ENCODE peak calls at places on chromosome 13, in seven cellular contexts. Z is K562, U is SK-N-SH, D is HepG2, W is HCT116, X is H1, S is GM12878. M is an unnamed sample.

GRCh38 chr13:31896427-31896826 is 135.1 kb upstream of the FRY start:
- DNase-seq in Z (no peak), U (no peak), D (no peak), W (no peak), X (no peak), S (no peak), M (no peak)

GRCh38 chr13:19185086-19185864 is 3.7 kb upstream of the TUBA3C start:
- DNase-seq in Z (no peak), U (no peak), D (no peak), W (no peak), X (no peak), S (no peak), M (no peak)

GRCh38 chr13:56975647-56976046 is 165.1 kb upstream of the PRR20A start:
- DNase-seq in Z (no peak), U (no peak), D (no peak), W (no peak), X (peak), S (no peak), M (no peak)

GRCh38 chr13:58476176-58476575 is 844.6 kb downstream of the PCDH17 start:
- DNase-seq in Z (no peak), U (no peak), D (no peak), W (no peak), X (peak), S (no peak), M (no peak)

GRCh38 chr13:34411881-34412280 is 530.2 kb upstream of the NBEA start:
- DNase-seq in Z (no peak), U (no peak), D (no peak), W (no peak), X (no peak), S (no peak), M (no peak)

GRCh38 chr13:33125821-33126570 is 109.8 kb downstream of the KL start:
- DNase-seq in Z (no peak), U (no peak), D (peak), W (peak), X (peak), S (no peak), M (peak)

GRCh38 chr13:70905035-70905434 is 796.8 kb upstream of the KLHL1 start:
- DNase-seq in Z (no peak), U (no peak), D (no peak), W (no peak), X (no peak), S (no peak), M (no peak)

GRCh38 chr13:45393941-45394570 is 24.1 kb downstream of the SLC25A30 start:
- DNase-seq in Z (peak), U (peak), D (peak), W (peak), X (no peak), S (no peak), M (no peak)

GRCh38 chr13:111480503-111480902 is 160.1 kb downstream of the TEX29 start:
- DNase-seq in Z (no peak), U (no peak), D (no peak), W (no peak), X (no peak), S (no peak), M (no peak)

GRCh38 chr13:66659291-66660012 is 570.7 kb downstream of the PCDH9 start:
- DNase-seq in Z (no peak), U (no peak), D (no peak), W (no peak), X (no peak), S (no peak), M (no peak)

GRCh38 chr13:21078501-21078900 is 17.1 kb upstream of the LATS2 start:
- DNase-seq in Z (no peak), U (no peak), D (no peak), W (no peak), X (no peak), S (no peak), M (no peak)
- TF ChIP-seq SIN3A in Z (no peak), U (no peak), D (no peak), W (no peak), X (no peak), S (no peak), M (no peak)

DNA sequence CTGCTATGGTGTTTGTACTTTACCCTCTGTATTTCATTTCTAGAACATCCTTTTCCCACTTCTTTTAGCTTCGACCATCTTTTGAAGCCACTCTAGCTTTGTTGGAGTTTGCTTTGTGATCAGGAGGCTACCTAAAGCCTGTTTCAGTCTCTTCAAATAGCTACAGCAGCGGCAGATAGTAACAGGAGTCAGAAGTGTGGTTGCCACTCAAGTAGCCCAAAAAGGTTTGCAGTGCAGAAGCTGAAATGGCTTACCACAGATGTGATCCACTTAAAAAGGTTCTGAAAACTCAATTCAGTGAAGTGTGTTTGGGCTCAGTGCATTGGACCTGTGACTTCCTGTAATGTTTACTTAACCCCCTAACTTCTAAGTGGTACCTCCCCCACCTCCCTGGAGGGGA is 26.2 kb downstream of the WASF3 start:
- DNase-seq in Z (no peak), U (no peak), D (no peak), W (no peak), X (no peak), S (no peak), M (no peak)
- TF ChIP-seq POLR2AphosphoS5 in Z (no peak), U (no peak), D (no peak), W (no peak), X (no peak), S (no peak), M (no peak)

GRCh38 chr13:72313546-72313945 is 413.9 kb downstream of the MZT1 start:
- DNase-seq in Z (no peak), U (no peak), D (no peak), W (no peak), X (no peak), S (no peak), M (no peak)
- H3K27ac ChIP-seq in Z (no peak), U (no peak), D (no peak), W (no peak), X (no peak), S (no peak), M (no peak)

DNA sequence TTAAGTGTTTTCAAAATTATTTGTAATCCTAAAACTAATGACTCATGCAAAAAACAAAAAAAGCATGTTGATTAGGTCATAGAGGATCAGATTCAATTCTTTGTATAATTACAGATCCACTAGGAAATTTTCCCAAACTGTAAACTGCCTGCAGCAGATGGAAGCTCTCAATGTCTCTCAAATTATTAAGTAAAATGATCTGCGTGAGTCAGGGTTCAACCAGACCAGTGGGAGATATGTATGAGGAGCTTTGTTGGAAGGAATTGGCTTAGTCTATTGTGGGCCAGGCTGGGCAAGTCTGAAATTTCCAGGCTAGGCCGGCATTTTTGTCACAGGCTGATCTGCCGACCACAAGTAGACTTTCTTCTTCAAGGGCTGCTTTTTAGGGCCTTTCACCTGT is 14.4 kb upstream of the SACS start:
- DNase-seq in Z (no peak), U (no peak), D (no peak), W (no peak), X (no peak), S (no peak), M (no peak)
- TF ChIP-seq SIN3A in Z (no peak), U (no peak), D (no peak), W (no peak), X (no peak), S (no peak), M (no peak)

DNA sequence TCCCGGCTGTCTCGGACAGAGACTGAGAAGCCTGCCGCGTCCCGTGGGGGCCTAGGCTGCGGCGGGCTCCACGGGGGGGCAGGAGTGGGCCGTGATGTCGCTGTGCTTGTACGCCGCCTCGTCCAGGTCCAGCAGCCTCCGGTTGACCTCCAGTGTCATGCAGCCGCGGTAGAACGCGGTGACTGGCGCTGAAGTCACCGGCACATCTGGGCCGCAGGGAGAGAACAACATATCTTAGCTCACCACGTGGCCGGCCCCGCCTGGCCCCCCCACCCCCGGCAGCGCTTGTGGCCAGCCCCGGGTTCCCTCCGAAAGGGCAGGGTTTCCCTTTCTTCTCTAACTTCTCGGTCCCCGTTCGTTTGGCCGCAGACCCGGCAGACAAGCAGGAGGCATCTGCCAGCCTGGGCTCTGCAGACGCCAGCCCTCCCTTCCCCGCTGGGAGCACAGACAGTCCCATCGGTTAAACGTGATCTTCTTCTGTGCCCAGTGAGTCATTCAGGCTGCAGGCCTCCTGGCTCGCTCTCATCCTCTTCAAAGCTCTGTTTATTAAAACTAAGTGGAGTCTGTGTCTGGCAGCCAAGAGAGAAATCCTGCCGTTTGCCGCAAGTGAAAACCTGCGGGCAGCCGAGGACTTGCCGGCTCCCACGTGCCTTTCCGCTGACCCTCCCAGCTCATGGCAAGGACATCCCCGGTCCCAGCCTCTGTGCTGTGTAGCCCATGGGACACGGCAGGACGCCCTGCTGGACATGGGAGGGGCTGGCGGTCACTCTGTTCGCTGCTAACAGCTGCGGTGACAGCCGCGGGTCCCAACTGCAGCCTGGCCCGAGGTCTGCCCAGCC is 42.8 kb downstream of the GAS6 start:
- DNase-seq in Z (peak), U (peak), D (no peak), W (no peak), X (no peak), S (no peak), M (no peak)
- TF ChIP-seq POLR2AphosphoS5 in Z (no peak), U (peak), D (no peak), W (no peak), X (no peak), S (no peak), M (no peak)

M was measured in Panc1.